ENCODE peak calls at places on chromosomes 3 and 15, in eight cellular contexts. B is colonic mucosa, E is right atrium auricular region, R is stomach, A is A673, C is lower lobe of right lung, G is mesothelial cell of epicardium, Y is tibial nerve. X is an unnamed sample.
A peak's percentile ranks its signal among the peaks of the same experiment; 100 is the strongest.

GRCh38 chr15:48641416-48641815 is 4.1 kb downstream of the FBN1 start:
- DNase-seq in B (no peak), E (no peak), R (no peak), A (peak; percentile 55), C (no peak), G (no peak), Y (no peak), X (no peak)

GRCh38 chr3:38147434-38147833 is 9.0 kb downstream of the MYD88 start:
- DNase-seq in B (no peak), E (no peak), R (no peak), A (no peak), C (no peak), G (no peak), Y (no peak), X (no peak)

GRCh38 chr15:55231455-55231854 is 34.7 kb upstream of the RSL24D1 start:
- DNase-seq in B (no peak), E (no peak), R (no peak), A (no peak), C (no peak), G (no peak), Y (no peak), X (no peak)

GRCh38 chr3:19937459-19938362 is 3.7 kb upstream of the EFHB start:
- DNase-seq in B (no peak), E (no peak), R (no peak), A (no peak), C (no peak), G (no peak), Y (no peak), X (no peak)

GRCh38 chr3:124563376-124563775 is 166.9 kb upstream of the UMPS start:
- DNase-seq in B (no peak), E (no peak), R (peak; percentile 43), A (no peak), C (no peak), G (no peak), Y (no peak), X (no peak)

GRCh38 chr3:40505599-40506462 is at the start of gene ZNF620:
- DNase-seq in B (peak; percentile 80), E (peak; percentile 78), R (peak; percentile 86), A (peak; percentile 83), C (peak; percentile 87), G (peak; percentile 72), Y (peak; percentile 45), X (peak; percentile 74)

GRCh38 chr3:187944391-187945179 is 199.3 kb upstream of the BCL6 start:
- DNase-seq in B (no peak), E (no peak), R (no peak), A (no peak), C (no peak), G (no peak), Y (no peak), X (no peak)

GRCh38 chr3:190003730-190004129 is 117.0 kb downstream of the P3H2 start:
- DNase-seq in B (no peak), E (no peak), R (no peak), A (no peak), C (no peak), G (no peak), Y (no peak), X (no peak)

GRCh38 chr3:124229407-124229806 is 237.5 kb upstream of the ROPN1 start:
- DNase-seq in B (no peak), E (no peak), R (no peak), A (no peak), C (no peak), G (no peak), Y (no peak), X (no peak)

GRCh38 chr3:126911162-126912026 is 71.5 kb upstream of the PLXNA1 start:
- DNase-seq in B (peak; percentile 42), E (peak; percentile 80), R (peak; percentile 37), A (peak; percentile 61), C (peak; percentile 66), G (no peak), Y (peak; percentile 46), X (peak; percentile 86)

GRCh38 chr15:25056484-25057429 is 102.0 kb downstream of the SNRPN start:
- DNase-seq in B (peak; percentile 6), E (peak; percentile 48), R (peak; percentile 17), A (no peak), C (no peak), G (peak; percentile 12), Y (no peak), X (no peak)

GRCh38 chr15:56464893-56465520 is at the start of gene MNS1:
- DNase-seq in B (peak; percentile 92), E (peak; percentile 91), R (peak; percentile 92), A (peak; percentile 98), C (peak; percentile 91), G (peak; percentile 70), Y (peak; percentile 91), X (peak; percentile 92)

GRCh38 chr3:141905129-141905528 is 28.7 kb downstream of the ATP1B3 start:
- DNase-seq in B (no peak), E (no peak), R (no peak), A (no peak), C (no peak), G (no peak), Y (no peak), X (no peak)

GRCh38 chr3:178320481-178321352 is 215.5 kb upstream of the KCNMB2 start:
- DNase-seq in B (peak; percentile 23), E (peak; percentile 63), R (peak; percentile 31), A (peak; percentile 60), C (no peak), G (no peak), Y (no peak), X (peak; percentile 5)

GRCh38 chr3:96319176-96319575 is 495.2 kb upstream of the EPHA6 start:
- DNase-seq in B (no peak), E (no peak), R (no peak), A (no peak), C (no peak), G (no peak), Y (no peak), X (no peak)

GRCh38 chr3:101229681-101230080 is 90.7 kb downstream of the IMPG2 start:
- DNase-seq in B (no peak), E (no peak), R (no peak), A (peak; percentile 32), C (no peak), G (no peak), Y (no peak), X (no peak)

GRCh38 chr15:45393851-45394250 is 15.5 kb upstream of the GATM start:
- DNase-seq in B (no peak), E (no peak), R (no peak), A (no peak), C (no peak), G (no peak), Y (no peak), X (no peak)

GRCh38 chr15:62068787-62069170 is 2.0 kb downstream of the C2CD4A start:
- DNase-seq in B (no peak), E (no peak), R (no peak), A (no peak), C (no peak), G (no peak), Y (no peak), X (no peak)

GRCh38 chr3:183378951-183379350 is 49.5 kb downstream of the MCF2L2 start:
- DNase-seq in B (no peak), E (no peak), R (no peak), A (no peak), C (no peak), G (no peak), Y (no peak), X (no peak)

GRCh38 chr3:110420158-110420641 is 651.4 kb upstream of the NECTIN3 start:
- DNase-seq in B (no peak), E (no peak), R (no peak), A (peak; percentile 81), C (no peak), G (no peak), Y (no peak), X (no peak)

DNA sequence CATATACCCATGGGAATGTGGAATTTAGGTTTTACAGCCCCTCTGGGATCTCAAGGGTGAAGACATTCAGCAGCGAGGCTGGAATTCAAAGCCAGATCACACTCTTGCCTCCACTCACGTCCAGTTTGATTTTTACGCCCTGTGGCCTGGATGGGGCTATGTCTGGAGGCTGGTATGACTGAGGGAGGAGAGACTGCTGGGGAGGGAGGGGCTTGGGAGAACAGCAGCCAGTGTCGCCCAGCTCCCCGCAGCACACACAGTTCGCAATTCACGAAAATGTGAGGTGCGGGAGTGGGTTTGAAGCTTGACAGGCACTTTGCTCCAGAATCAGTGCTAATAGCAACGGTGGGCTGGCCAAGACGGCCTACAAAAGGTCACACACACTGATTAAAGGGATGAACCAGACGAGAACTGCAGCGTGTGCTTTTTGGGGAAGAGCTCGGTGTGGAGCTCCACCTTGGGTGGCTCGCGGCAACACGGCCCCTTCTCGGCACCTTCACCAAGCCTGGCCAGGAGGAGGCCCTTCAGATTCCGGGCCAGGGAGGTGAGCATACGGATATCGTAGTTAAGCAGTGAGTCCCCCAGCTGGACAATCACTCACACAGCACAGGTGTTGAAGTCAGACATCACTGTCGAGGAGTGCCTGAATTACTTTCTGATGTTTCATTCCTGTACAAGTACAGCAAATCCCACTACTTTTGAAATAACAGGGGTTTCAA is 16.4 kb downstream of the EHD4 start:
- DNase-seq in B (no peak), E (peak; percentile 50), R (no peak), A (no peak), C (no peak), G (no peak), Y (no peak), X (no peak)
- TF ChIP-seq CTCF in B (no peak), E (peak; percentile 26), R (no peak), A (no peak), C (no peak), G (no peak), Y (no peak), X (no peak)

GRCh38 chr3:33314993-33315392 is 37.8 kb downstream of the FBXL2 start:
- DNase-seq in B (no peak), E (no peak), R (no peak), A (no peak), C (no peak), G (no peak), Y (no peak), X (no peak)
- TF ChIP-seq CTCF in B (no peak), E (no peak), R (no peak), A (no peak), C (no peak), G (no peak), Y (no peak), X (no peak)

DNA sequence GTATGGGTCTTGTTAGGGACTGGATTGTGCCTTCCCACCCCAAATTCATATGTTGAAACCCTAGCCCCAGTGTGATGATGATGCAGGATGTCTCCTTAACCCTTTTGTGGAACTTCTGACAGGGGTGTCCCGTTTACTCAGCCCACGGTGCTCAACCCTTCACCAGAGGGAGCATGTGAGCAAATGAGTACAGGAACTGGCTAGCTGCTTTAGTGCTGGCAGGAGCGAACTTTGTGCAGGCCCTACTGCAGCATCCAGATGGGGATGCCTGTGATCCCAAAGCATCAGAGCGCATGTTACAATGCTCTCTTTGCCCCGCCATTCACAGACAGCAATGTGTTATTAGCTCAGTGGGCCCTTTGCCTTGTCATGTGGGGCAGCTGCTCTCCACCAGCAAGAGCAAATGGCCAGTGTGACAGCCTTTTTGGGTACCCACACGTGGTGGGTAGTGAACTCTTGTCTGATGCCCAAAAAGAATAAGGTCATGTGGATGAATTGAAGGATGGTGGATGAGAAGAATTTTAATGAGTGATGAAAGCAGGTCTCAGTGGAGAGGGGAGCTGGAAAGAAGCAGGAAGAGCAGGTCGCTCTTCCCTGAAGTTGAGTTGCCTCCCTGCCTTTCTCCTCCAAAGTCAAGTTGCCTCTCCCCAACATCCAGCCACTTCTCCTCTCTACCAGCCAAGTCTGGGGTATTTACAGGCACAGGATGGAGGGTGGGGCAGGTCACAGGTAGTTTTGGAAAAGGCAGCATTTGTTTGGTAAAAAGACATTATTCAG is 63.3 kb upstream of the STRIT1 start:
- DNase-seq in B (no peak), E (no peak), R (no peak), A (peak; percentile 44), C (no peak), G (no peak), Y (no peak), X (no peak)
- TF ChIP-seq CTCF in B (no peak), E (peak; percentile 27), R (no peak), A (peak; percentile 39), C (no peak), G (no peak), Y (no peak), X (peak; percentile 24)

GRCh38 chr15:50685191-50685975 is 1.2 kb downstream of the TRPM7 start:
- DNase-seq in B (no peak), E (no peak), R (no peak), A (no peak), C (no peak), G (no peak), Y (no peak), X (no peak)
- TF ChIP-seq CTCF in B (no peak), E (no peak), R (no peak), A (no peak), C (no peak), G (no peak), Y (no peak), X (no peak)

X was measured in GM06990.